ENCODE peak calls at places on chromosomes 16 and 17, in seven cellular contexts. Z is HT1080; Y is NCI-H1417; M is heart left ventricle; H is CD4-positive, CD25-positive, alpha-beta regulatory T cell; I is lung microvascular endothelial cell; F is HFFc6. L is an unnamed sample.

GRCh38 chr17:80758793-80759673 is 214.4 kb downstream of the RPTOR start:
- DNase-seq in I (no peak), F (no peak), Z (no peak), M (peak), Y (peak), H (no peak), L (no peak)

GRCh38 chr17:52106638-52107261 is 51.8 kb downstream of the CA10 start:
- DNase-seq in Z (peak), Y (peak), F (no peak), M (no peak), H (no peak), I (peak), L (peak)

GRCh38 chr16:53952215-53953208 is 248.6 kb downstream of the FTO start:
- DNase-seq in Z (peak), M (no peak), Y (no peak), I (peak), F (no peak), H (no peak), L (no peak)

GRCh38 chr16:77686385-77686784 is 35.9 kb upstream of the NUDT7 start:
- DNase-seq in Z (peak), M (no peak), F (no peak), I (no peak), Y (no peak), H (no peak), L (no peak)

GRCh38 chr16:56700195-56700594 is 17.9 kb downstream of the MT1X start:
- DNase-seq in I (no peak), H (no peak), F (no peak), M (no peak), Z (no peak), Y (no peak), L (no peak)

GRCh38 chr17:48046296-48046695 is 1.9 kb upstream of the NFE2L1 start:
- DNase-seq in Z (no peak), F (no peak), H (no peak), M (no peak), Y (no peak), I (no peak), L (no peak)

GRCh38 chr16:3214904-3215600 is 19.9 kb downstream of the ZNF200 start:
- DNase-seq in Z (no peak), Y (no peak), I (no peak), F (no peak), H (peak), M (no peak), L (no peak)

GRCh38 chr17:77416096-77416713 is 275.4 kb downstream of the SEC14L1 start:
- DNase-seq in M (no peak), H (no peak), F (no peak), Z (no peak), I (no peak), Y (no peak), L (no peak)

GRCh38 chr16:89737341-89738071 is 16.2 kb downstream of the ZNF276 start:
- DNase-seq in H (no peak), Y (no peak), Z (no peak), M (no peak), I (no peak), F (no peak), L (no peak)

GRCh38 chr16:10277597-10277996 is 95.4 kb upstream of the GRIN2A start:
- DNase-seq in Z (no peak), F (no peak), M (no peak), Y (no peak), H (no peak), I (no peak), L (no peak)

GRCh38 chr16:11276880-11277593 is 757 bp upstream of the PRM2 start:
- DNase-seq in Z (no peak), F (no peak), Y (no peak), M (no peak), I (no peak), H (no peak), L (no peak)

GRCh38 chr17:63827801-63828221 is 348 bp upstream of the FTSJ3 start:
- DNase-seq in M (no peak), Z (no peak), F (no peak), Y (peak), H (no peak), I (no peak), L (no peak)

GRCh38 chr16:72835041-72835440 is 212.9 kb downstream of the ZFHX3 start:
- DNase-seq in H (no peak), Y (no peak), Z (no peak), F (no peak), M (no peak), I (no peak), L (no peak)

GRCh38 chr17:82342361-82343079 is 9.0 kb upstream of the SECTM1 start:
- DNase-seq in Y (no peak), I (no peak), M (no peak), Z (no peak), H (no peak), F (no peak), L (no peak)

GRCh38 chr17:50043290-50044148 is 12.4 kb upstream of the ITGA3 start:
- DNase-seq in Z (no peak), H (no peak), F (no peak), Y (no peak), M (peak), I (no peak), L (no peak)

GRCh38 chr16:3046506-3047386 is at the start of gene MMP25:
- DNase-seq in F (no peak), Y (no peak), Z (no peak), M (no peak), I (no peak), H (no peak), L (no peak)

GRCh38 chr16:1530883-1531637 is 2.4 kb upstream of the TMEM204 start:
- DNase-seq in F (peak), H (no peak), I (peak), Z (no peak), M (peak), Y (no peak), L (no peak)

GRCh38 chr16:8962393-8963009 is 1.2 kb downstream of the USP7 start:
- DNase-seq in Y (peak), Z (no peak), H (peak), F (no peak), I (peak), M (no peak), L (no peak)

GRCh38 chr17:75295220-75296158 is 6.3 kb upstream of the SLC25A19 start:
- DNase-seq in Y (no peak), Z (no peak), F (no peak), I (no peak), H (no peak), M (no peak), L (peak)

GRCh38 chr16:51591480-51591879 is 440.4 kb upstream of the SALL1 start:
- DNase-seq in M (no peak), H (no peak), Z (no peak), I (no peak), F (no peak), Y (no peak), L (no peak)

GRCh38 chr17:73228748-73229236 is 32.9 kb downstream of the CPSF4L start:
- DNase-seq in Y (peak), Z (peak), I (peak), F (peak), M (peak), H (peak), L (peak)

GRCh38 chr16:25838724-25839186 is 147.0 kb downstream of the HS3ST4 start:
- DNase-seq in Y (peak), I (peak), H (no peak), Z (peak), M (no peak), F (peak), L (peak)

GRCh38 chr17:71023631-71024030 is 854.3 kb downstream of the KCNJ2 start:
- DNase-seq in Y (peak), Z (no peak), H (no peak), F (no peak), I (no peak), M (peak), L (no peak)

GRCh38 chr17:20263595-20263994 is 203.7 kb downstream of the LGALS9B start:
- DNase-seq in Z (peak), M (no peak), I (peak), F (no peak), Y (peak), H (no peak), L (no peak)

GRCh38 chr16:55836158-55836611 is 3.3 kb upstream of the CES1 start:
- DNase-seq in Z (no peak), M (no peak), F (no peak), Y (no peak), I (no peak), H (no peak), L (no peak)